ENCODE peak calls at places on chromosomes 7 and 10, in nine cellular contexts. Y is stomach, H is left ventricle myocardium inferior, F is astrocyte, K is brain microvascular endothelial cell, Z is iPS DF 6.9, I is HCT116, O is spleen, R is tibial artery. B is an unnamed sample.

GRCh38 chr10:117240730-117241529 is at the start of gene SLC18A2:
- DNase-seq in H (no peak), K (no peak), O (no peak), F (no peak), Z (no peak), I (no peak), R (no peak), Y (no peak), B (no peak)

GRCh38 chr7:135217645-135218509 is 6.6 kb upstream of the WDR91 start:
- DNase-seq in Z (no peak), I (no peak), H (no peak), Y (no peak), F (no peak), K (no peak), R (no peak), O (no peak), B (no peak)

GRCh38 chr7:221996-222715 is 29.8 kb downstream of the FAM20C start:
- DNase-seq in F (no peak), I (no peak), Z (no peak), R (no peak), H (no peak), O (no peak), K (no peak), Y (no peak), B (no peak)

GRCh38 chr7:108197371-108198091 is 67.4 kb upstream of the LAMB4 start:
- DNase-seq in Z (no peak), H (no peak), R (no peak), I (no peak), Y (no peak), F (no peak), K (no peak), O (no peak), B (no peak)

GRCh38 chr10:70328987-70329386 is 45.2 kb upstream of the NPFFR1 start:
- DNase-seq in H (no peak), I (no peak), R (no peak), K (no peak), Y (no peak), Z (no peak), O (no peak), F (peak; percentile 13), B (no peak)

GRCh38 chr7:133888061-133888930 is 238.8 kb upstream of the LRGUK start:
- DNase-seq in O (no peak), F (no peak), Z (no peak), I (no peak), K (no peak), R (no peak), H (no peak), Y (no peak), B (no peak)

GRCh38 chr10:43645866-43646265 is 2.8 kb downstream of the ZNF32 start:
- DNase-seq in R (no peak), I (no peak), Z (no peak), H (no peak), Y (no peak), O (no peak), F (no peak), K (no peak), B (no peak)

GRCh38 chr10:22714524-22715289 is at the start of gene PIP4K2A:
- DNase-seq in Z (no peak), R (peak; percentile 57), O (peak; percentile 97), Y (peak; percentile 82), F (peak; percentile 46), K (peak; percentile 21), H (peak; percentile 81), I (peak; percentile 15), B (peak; percentile 69)

GRCh38 chr10:51007781-51008180 is 66.5 kb upstream of the PRKG1 start:
- DNase-seq in I (no peak), O (no peak), Y (no peak), F (no peak), H (no peak), Z (no peak), R (no peak), K (peak; percentile 68), B (no peak)

GRCh38 chr10:50990568-50991495 is 83.5 kb upstream of the PRKG1 start:
- DNase-seq in I (peak; percentile 45), Y (no peak), H (peak; percentile 54), O (no peak), F (peak; percentile 67), Z (no peak), R (peak; percentile 80), K (peak; percentile 92), B (peak; percentile 27)

GRCh38 chr7:105743351-105743812 is 133.0 kb downstream of the ATXN7L1 start:
- DNase-seq in Y (no peak), Z (no peak), F (no peak), O (no peak), I (no peak), K (no peak), H (no peak), R (no peak), B (no peak)

GRCh38 chr10:71797533-71798307 is 24.4 kb upstream of the VSIR start:
- DNase-seq in F (no peak), O (no peak), Y (no peak), H (no peak), K (no peak), I (no peak), R (no peak), Z (no peak), B (no peak)

GRCh38 chr7:100556541-100556940 is 17.2 kb downstream of the SAP25 start:
- DNase-seq in Y (no peak), I (no peak), O (no peak), H (no peak), R (no peak), F (peak; percentile 49), Z (no peak), K (no peak), B (no peak)

GRCh38 chr7:83060218-83060617 is 102.5 kb downstream of the PCLO start:
- DNase-seq in R (no peak), Z (no peak), I (no peak), H (peak; percentile 13), F (no peak), O (no peak), Y (no peak), K (no peak), B (no peak)

GRCh38 chr10:49285232-49285631 is 13.7 kb upstream of the C10orf71 start:
- DNase-seq in R (no peak), Y (peak; percentile 8), I (no peak), K (no peak), H (no peak), O (no peak), F (no peak), Z (no peak), B (no peak)

GRCh38 chr7:43771567-43771966 is 13.1 kb downstream of the BLVRA start:
- DNase-seq in O (no peak), F (no peak), R (no peak), H (no peak), I (no peak), Z (no peak), K (no peak), Y (no peak), B (no peak)

GRCh38 chr10:14782691-14783363 is 8.1 kb upstream of the FAM107B start:
- DNase-seq in O (no peak), R (no peak), H (no peak), I (peak; percentile 61), K (peak; percentile 35), Z (no peak), F (no peak), Y (no peak), B (peak; percentile 69)
- H3K27ac ChIP-seq in O (peak overlapping the region; percentile 18), R (no peak overlapping the region), H (no peak overlapping the region), I (no peak overlapping the region), K (no peak overlapping the region), Z (no peak overlapping the region), F (no peak overlapping the region), Y (no peak overlapping the region), B (peak overlapping the region; percentile 28)

GRCh38 chr7:1665721-1666250 is 4.3 kb upstream of the ELFN1 start:
- DNase-seq in O (peak; percentile 77), I (no peak), Y (no peak), Z (no peak), R (peak; percentile 16), K (no peak), H (peak; percentile 56), F (no peak), B (no peak)
- H3K27ac ChIP-seq in O (no peak overlapping the region), I (no peak overlapping the region), Y (peak overlapping the region; percentile 30), Z (no peak overlapping the region), R (no peak overlapping the region), K (no peak overlapping the region), H (peak overlapping the region; percentile 87), F (no peak overlapping the region), B (no peak overlapping the region)

DNA sequence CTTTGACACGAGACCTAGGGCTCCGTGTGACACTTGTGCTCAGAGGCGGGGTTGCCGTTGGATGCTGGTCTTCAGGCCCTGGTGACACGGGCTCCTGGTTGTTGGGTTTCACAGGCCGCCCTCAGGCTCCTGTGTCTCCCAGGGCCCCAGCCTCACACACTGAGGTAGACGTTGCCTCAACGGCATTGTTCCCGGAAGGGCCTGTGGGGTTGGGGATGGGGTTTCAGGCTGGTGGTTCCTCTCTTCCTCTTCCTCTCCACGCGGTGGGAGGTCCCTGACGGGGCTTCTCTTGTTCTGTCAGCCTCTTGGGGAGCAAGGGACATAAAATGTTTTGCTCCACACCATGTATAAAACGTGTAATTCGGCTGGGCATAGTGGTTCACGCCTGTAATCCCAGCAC is 125.1 kb downstream of the TRRAP start:
- DNase-seq in O (no peak), Y (no peak), F (no peak), I (no peak), K (no peak), R (no peak), H (no peak), Z (no peak), B (no peak)
- H3K27ac ChIP-seq in O (no peak overlapping the region), Y (no peak overlapping the region), F (no peak overlapping the region), I (no peak overlapping the region), K (no peak overlapping the region), R (no peak overlapping the region), H (no peak overlapping the region), Z (no peak overlapping the region), B (no peak overlapping the region)

GRCh38 chr10:90604636-90605035 is 253.2 kb downstream of the HTR7 start:
- DNase-seq in Z (no peak), K (no peak), Y (no peak), I (no peak), R (no peak), F (peak; percentile 12), O (no peak), H (no peak), B (no peak)

GRCh38 chr10:90598513-90598912 is 259.3 kb downstream of the HTR7 start:
- DNase-seq in R (no peak), Y (no peak), Z (no peak), K (no peak), H (no peak), F (no peak), O (no peak), I (no peak), B (no peak)

GRCh38 chr10:90605506-90605905 is 252.3 kb downstream of the HTR7 start:
- DNase-seq in K (no peak), I (no peak), Y (no peak), R (no peak), Z (no peak), O (no peak), F (no peak), H (no peak), B (no peak)

DNA sequence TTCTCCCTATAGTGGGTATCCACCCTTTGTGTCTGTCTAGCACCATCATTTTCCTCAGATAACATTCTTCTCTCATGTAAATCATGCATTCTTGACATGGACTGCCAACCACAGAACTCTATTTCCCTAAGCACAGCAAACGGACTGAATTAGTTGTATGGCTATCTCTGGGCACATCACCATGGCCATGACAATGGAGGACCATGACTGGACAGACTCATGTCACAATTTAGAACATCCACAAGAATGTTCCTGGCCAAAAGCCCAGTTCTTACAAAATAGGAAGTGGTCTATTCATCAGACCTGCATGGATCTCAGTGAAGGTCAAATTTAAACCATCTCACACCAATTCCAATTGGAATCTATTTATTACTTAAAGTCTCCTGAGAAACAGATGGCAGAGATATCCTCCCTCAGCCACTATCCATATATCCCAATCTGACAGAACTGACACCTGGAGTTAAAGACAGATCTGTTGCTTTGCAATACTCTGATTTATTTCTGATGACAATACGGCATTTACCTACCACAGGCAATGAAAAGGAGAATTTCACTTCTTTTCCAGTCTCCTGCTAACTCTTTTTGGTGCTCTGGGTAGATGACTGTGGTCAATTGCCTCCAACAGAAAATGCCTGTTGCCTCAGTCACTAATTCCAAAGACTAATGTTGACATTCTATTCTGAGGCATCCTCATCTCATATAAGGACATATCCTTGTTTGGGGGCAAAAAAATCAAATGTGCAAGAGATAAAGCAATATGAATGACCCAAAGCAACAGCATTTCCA is 254.8 kb downstream of the HTR7 start:
- DNase-seq in I (no peak), K (peak; percentile 88), R (no peak), F (peak; percentile 74), H (no peak), O (no peak), Z (no peak), Y (no peak), B (peak; percentile 13)
- H3K27ac ChIP-seq in I (no peak overlapping the region), K (peak overlapping the region; percentile 69), R (no peak overlapping the region), F (no peak overlapping the region), H (no peak overlapping the region), O (no peak overlapping the region), Z (no peak overlapping the region), Y (no peak overlapping the region), B (no peak overlapping the region)

B was measured in RWPE1.